ENCODE peak calls at places on chromosomes 4 and X, in four cellular contexts. W is NCI-H748 treated with DMSO at 0.1 percent for 48 hours, A is aorta, B is NCI-H774. E is an unnamed sample.

GRCh38 chr4:169492436-169493163 is 119.8 kb downstream of the NEK1 start:
- DNase-seq in W (peak; percentile 2), A (no peak), B (no peak), E (no peak)

GRCh38 chrX:155888139-155888538 is 7.0 kb downstream of the VAMP7 start:
- DNase-seq in W (no peak), A (no peak), B (no peak), E (no peak)

GRCh38 chr4:125736057-125736456 is 421.3 kb downstream of the FAT4 start:
- DNase-seq in W (no peak), A (no peak), B (no peak), E (no peak)

GRCh38 chr4:33060873-33061542 is 2340.8 kb downstream of the PCDH7 start:
- DNase-seq in W (peak; percentile 17), A (peak; percentile 61), B (no peak), E (no peak)

GRCh38 chr4:78634011-78634664 is 82.6 kb downstream of the ANXA3 start:
- DNase-seq in W (no peak), A (peak; percentile 83), B (no peak), E (no peak)

GRCh38 chr4:75876218-75876617 is 26.0 kb downstream of the PPEF2 start:
- DNase-seq in W (no peak), A (no peak), B (no peak), E (no peak)

GRCh38 chr4:5959221-5959982 is 58.8 kb downstream of the C4orf50 start:
- DNase-seq in W (no peak), A (no peak), B (no peak), E (peak; percentile 89)

GRCh38 chr4:101961144-101961543 is 170.6 kb downstream of the BANK1 start:
- DNase-seq in W (no peak), A (no peak), B (no peak), E (no peak)

GRCh38 chr4:15753786-15754185 is 24.3 kb upstream of the CD38 start:
- DNase-seq in W (no peak), A (no peak), B (no peak), E (no peak)

GRCh38 chr4:12844111-12844510 is 640.0 kb downstream of the RAB28 start:
- DNase-seq in W (no peak), A (no peak), B (no peak), E (no peak)

GRCh38 chr4:123830920-123831319 is 434.3 kb downstream of the SPRY1 start:
- DNase-seq in W (no peak), A (no peak), B (no peak), E (no peak)

GRCh38 chr4:26493461-26493860 is 3.2 kb upstream of the CCKAR start:
- DNase-seq in W (no peak), A (no peak), B (no peak), E (no peak)

GRCh38 chrX:120485562-120486520 is 16.7 kb upstream of the LAMP2 start:
- DNase-seq in W (peak; percentile 90), A (peak; percentile 85), B (peak; percentile 73), E (peak; percentile 64)

GRCh38 chr4:107548211-107548905 is 171.7 kb downstream of the PAPSS1 start:
- DNase-seq in W (no peak), A (no peak), B (no peak), E (no peak)

GRCh38 chr4:38383646-38384121 is 280.3 kb upstream of the KLF3 start:
- DNase-seq in W (no peak), A (no peak), B (no peak), E (no peak)

GRCh38 chr4:7970031-7970946 is 30.6 kb upstream of the AFAP1 start:
- DNase-seq in W (no peak), A (no peak), B (no peak), E (no peak)

GRCh38 chr4:56976878-56977320 is 507 bp downstream of the NOA1 start:
- DNase-seq in W (no peak), A (peak; percentile 85), B (peak; percentile 14), E (no peak)

GRCh38 chrX:39808471-39808917 is 289.3 kb downstream of the BCOR start:
- DNase-seq in W (no peak), A (peak; percentile 40), B (no peak), E (no peak)

GRCh38 chr4:100894339-100894870 is 376.6 kb upstream of the EMCN start:
- DNase-seq in W (peak; percentile 33), A (no peak), B (no peak), E (no peak)

GRCh38 chr4:42313872-42314271 is 83.4 kb upstream of the SHISA3 start:
- DNase-seq in W (no peak), A (no peak), B (no peak), E (no peak)

GRCh38 chrX:31333181-31333831 is 261.5 kb upstream of the FTHL17 start:
- DNase-seq in W (no peak), A (no peak), B (no peak), E (no peak)

GRCh38 chr4:78166582-78166981 is 109.5 kb downstream of the FRAS1 start:
- DNase-seq in W (no peak), A (no peak), B (no peak), E (no peak)

GRCh38 chr4:123259676-123260428 is 136.7 kb upstream of the SPRY1 start:
- DNase-seq in W (no peak), A (no peak), B (no peak), E (no peak)

GRCh38 chr4:5462896-5463295 is 245.5 kb downstream of the EVC2 start:
- DNase-seq in W (no peak), A (no peak), B (no peak), E (no peak)

GRCh38 chr4:25703731-25704388 is 48.2 kb downstream of the SLC34A2 start:
- DNase-seq in W (no peak), A (no peak), B (no peak), E (no peak)

GRCh38 chr4:2436301-2436700 is 17.5 kb downstream of the CFAP99 start:
- DNase-seq in W (no peak), A (no peak), B (no peak), E (no peak)

GRCh38 chr4:12791536-12791935 is 692.6 kb downstream of the RAB28 start:
- DNase-seq in W (peak; percentile 16), A (no peak), B (peak; percentile 18), E (no peak)

GRCh38 chrX:136665258-136665900 is 17.4 kb downstream of the CD40LG start:
- DNase-seq in W (no peak), A (no peak), B (no peak), E (no peak)

GRCh38 chr4:143700060-143700419 is 435 bp downstream of the FREM3 start:
- DNase-seq in W (no peak), A (peak; percentile 83), B (no peak), E (no peak)

GRCh38 chr4:82217986-82218715 is 155.6 kb downstream of the HNRNPD start:
- DNase-seq in W (no peak), A (no peak), B (no peak), E (no peak)

E was measured in NCI-H187 treated with DMSO at 0.1 percent for 48 hours.